ENCODE peak calls at places on chromosome 3, in ten cellular contexts. Q is thyroid gland, U is breast epithelium, W is lower leg skin, M is ovary, G is NB4, H is uterus, V is sigmoid colon, T is heart left ventricle, D is IMR-90. J is an unnamed sample.

GRCh38 chr3:56851966-56852884 is 50.5 kb upstream of the ARHGEF3 start:
- DNase-seq in V (no peak), U (no peak), T (no peak), W (no peak), H (no peak), D (no peak), M (no peak), G (no peak), Q (no peak), J (peak)

GRCh38 chr3:194640829-194641228 is 7.6 kb upstream of the TMEM44 start:
- DNase-seq in M (no peak), W (no peak), H (no peak), T (no peak), D (peak), U (no peak), V (no peak), Q (no peak), G (peak), J (peak)

GRCh38 chr3:6025032-6025431 is 835.9 kb upstream of the GRM7 start:
- DNase-seq in U (no peak), H (no peak), V (no peak), W (no peak), G (no peak), D (no peak), M (no peak), T (no peak), Q (no peak), J (no peak)

GRCh38 chr3:158845748-158846350 is 44.0 kb downstream of the MFSD1 start:
- DNase-seq in H (no peak), M (no peak), D (no peak), T (no peak), G (peak), U (no peak), W (no peak), V (no peak), Q (no peak), J (no peak)

GRCh38 chr3:173096994-173097785 is 43.8 kb downstream of the SPATA16 start:
- DNase-seq in H (no peak), Q (no peak), D (peak), W (no peak), V (no peak), M (no peak), G (no peak), U (no peak), T (no peak), J (no peak)

GRCh38 chr3:150765949-150766720 is 3.2 kb upstream of the SIAH2 start:
- DNase-seq in Q (no peak), D (peak), H (no peak), T (no peak), U (no peak), W (no peak), M (no peak), V (no peak), G (peak), J (no peak)

GRCh38 chr3:78895528-78895927 is 872.3 kb downstream of the ROBO1 start:
- DNase-seq in V (no peak), U (no peak), D (no peak), G (no peak), Q (no peak), W (no peak), T (no peak), M (no peak), H (no peak), J (no peak)

GRCh38 chr3:11272913-11273574 is 847 bp downstream of the ATG7 start:
- DNase-seq in T (no peak), G (peak), H (no peak), W (no peak), D (no peak), Q (no peak), U (no peak), M (no peak), V (no peak), J (no peak)

GRCh38 chr3:59456852-59457485 is 407.1 kb upstream of the CFAP20DC start:
- DNase-seq in G (no peak), H (no peak), D (no peak), W (no peak), Q (no peak), V (no peak), U (no peak), M (no peak), T (no peak), J (no peak)

GRCh38 chr3:23888617-23889228 is 28.1 kb downstream of the NKIRAS1 start:
- DNase-seq in H (no peak), M (no peak), W (no peak), V (no peak), U (no peak), G (peak), Q (no peak), D (peak), T (no peak), J (no peak)

GRCh38 chr3:27358372-27358771 is 10.8 kb downstream of the NEK10 start:
- DNase-seq in Q (no peak), T (no peak), M (no peak), H (no peak), D (no peak), W (no peak), U (no peak), G (no peak), V (no peak), J (no peak)

GRCh38 chr3:186361612-186362408 is at the start of gene DGKG:
- DNase-seq in M (no peak), U (peak), G (peak), V (peak), T (peak), Q (peak), H (peak), D (no peak), W (no peak), J (peak)

GRCh38 chr3:48784426-48785120 is 63.1 kb downstream of the PRKAR2A start:
- DNase-seq in M (no peak), U (no peak), T (no peak), V (no peak), G (no peak), H (no peak), Q (no peak), D (peak), W (no peak), J (no peak)

GRCh38 chr3:25513642-25514266 is 85.7 kb downstream of the RARB start:
- DNase-seq in G (no peak), T (no peak), H (no peak), V (no peak), U (no peak), D (no peak), Q (peak), W (no peak), M (no peak), J (no peak)

GRCh38 chr3:117562000-117562399 is 852.4 kb downstream of the TUSC7 start:
- DNase-seq in W (no peak), U (no peak), T (no peak), G (no peak), Q (no peak), H (no peak), V (no peak), M (no peak), D (no peak), J (no peak)

GRCh38 chr3:73415118-73415517 is 209.6 kb downstream of the PDZRN3 start:
- DNase-seq in Q (no peak), T (no peak), V (no peak), D (no peak), W (no peak), G (no peak), H (no peak), U (no peak), M (no peak), J (no peak)

GRCh38 chr3:188052229-188052965 is 101.6 kb upstream of the LPP start:
- DNase-seq in Q (peak), U (peak), H (peak), T (peak), D (peak), V (peak), G (peak), W (peak), M (peak), J (peak)

DNA sequence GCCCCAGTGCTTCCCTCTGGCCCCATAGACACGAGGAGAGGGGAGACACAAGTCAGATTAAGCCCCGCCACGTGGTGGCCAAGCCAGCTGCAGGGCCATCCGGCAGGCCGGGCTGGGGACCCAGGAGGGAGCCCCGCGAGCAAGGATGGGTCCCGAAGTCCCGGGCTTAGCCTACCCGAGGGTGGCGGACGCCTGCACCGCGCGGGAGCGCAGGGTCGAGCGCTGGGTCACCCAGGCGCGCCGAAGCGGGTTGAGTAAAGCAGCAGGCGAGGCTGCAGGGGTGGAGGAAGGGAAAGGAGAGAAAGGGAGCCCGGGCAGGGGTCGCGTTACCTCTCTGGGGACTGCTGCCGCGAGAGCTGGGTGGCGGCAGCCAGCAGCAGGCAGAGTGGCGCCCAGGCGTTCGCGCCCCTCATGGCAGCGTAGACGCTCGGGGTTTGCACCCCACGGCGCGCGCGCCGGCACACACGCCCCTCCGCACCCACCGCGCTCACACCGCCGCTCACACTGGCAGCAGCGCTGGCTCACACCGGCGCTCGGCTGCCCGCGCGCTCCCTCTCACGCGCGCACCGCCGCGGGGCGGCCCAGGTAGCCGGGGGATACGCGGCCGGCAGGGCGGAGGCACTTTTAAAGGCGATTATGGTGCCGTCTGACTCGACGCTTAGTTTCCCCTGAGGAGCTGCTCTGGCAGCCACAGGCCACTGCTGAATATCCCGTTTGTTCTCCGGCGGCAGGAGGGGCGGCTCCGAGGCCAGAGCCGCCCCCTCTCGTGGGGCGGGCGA is at the start of gene PCOLCE2:
- DNase-seq in V (peak), U (no peak), G (peak), H (peak), W (no peak), Q (peak), D (no peak), T (peak), M (peak), J (peak)
- TF ChIP-seq POLR2A in V (no peak), U (no peak), G (no peak), H (no peak), W (no peak), Q (no peak), D (no peak), T (no peak), M (no peak), J (no peak)

GRCh38 chr3:86948840-86949239 is 42.1 kb downstream of the VGLL3 start:
- DNase-seq in U (no peak), M (no peak), V (no peak), G (no peak), W (no peak), H (no peak), T (no peak), D (peak), Q (no peak), J (no peak)
- H3K4me3 ChIP-seq in U (no peak), M (no peak), V (no peak), G (no peak), W (no peak), H (no peak), T (no peak), D (no peak), Q (no peak), J (no peak)

DNA sequence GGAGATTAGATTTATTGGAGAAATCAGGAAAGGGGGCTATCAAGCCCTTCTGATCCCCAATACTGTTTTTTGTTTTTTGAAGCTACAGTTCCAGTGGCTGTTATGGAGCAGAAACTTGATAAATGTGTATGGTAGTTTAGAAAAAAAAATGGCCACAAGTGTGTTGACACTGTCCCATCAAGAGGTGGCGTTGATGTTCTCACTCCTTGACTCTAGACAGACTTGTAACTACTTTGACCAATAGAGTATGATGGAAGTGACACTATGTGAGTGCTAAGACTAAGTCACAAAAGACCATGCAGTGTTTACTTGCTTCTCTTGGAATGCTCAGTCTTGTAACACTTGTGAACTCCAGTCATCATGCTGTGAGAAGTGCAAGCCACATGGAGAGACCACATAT is 356.7 kb downstream of the PDCD6IP start:
- DNase-seq in D (no peak), T (no peak), Q (no peak), M (no peak), V (no peak), H (no peak), G (no peak), U (no peak), W (no peak), J (no peak)
- TF ChIP-seq CTCF in D (no peak), T (no peak), Q (no peak), M (no peak), V (no peak), H (no peak), G (no peak), U (no peak), W (no peak), J (no peak)

GRCh38 chr3:39106281-39107055 is 959 bp downstream of the GORASP1 start:
- DNase-seq in M (no peak), V (no peak), G (peak), T (no peak), H (no peak), D (peak), Q (peak), U (no peak), W (no peak), J (no peak)

GRCh38 chr3:39105687-39106063 is 1.8 kb downstream of the GORASP1 start:
- DNase-seq in U (no peak), M (no peak), Q (no peak), G (no peak), D (no peak), T (no peak), H (no peak), W (no peak), V (no peak), J (no peak)

GRCh38 chr3:39108309-39108708 is 829 bp downstream of the TTC21A start:
- DNase-seq in T (no peak), V (no peak), G (peak), U (no peak), M (no peak), W (no peak), Q (no peak), D (no peak), H (no peak), J (no peak)

GRCh38 chr3:39107874-39108308 is 411 bp downstream of the TTC21A start:
- DNase-seq in T (no peak), U (no peak), H (no peak), M (no peak), V (no peak), Q (no peak), G (no peak), D (peak), W (no peak), J (no peak)

DNA sequence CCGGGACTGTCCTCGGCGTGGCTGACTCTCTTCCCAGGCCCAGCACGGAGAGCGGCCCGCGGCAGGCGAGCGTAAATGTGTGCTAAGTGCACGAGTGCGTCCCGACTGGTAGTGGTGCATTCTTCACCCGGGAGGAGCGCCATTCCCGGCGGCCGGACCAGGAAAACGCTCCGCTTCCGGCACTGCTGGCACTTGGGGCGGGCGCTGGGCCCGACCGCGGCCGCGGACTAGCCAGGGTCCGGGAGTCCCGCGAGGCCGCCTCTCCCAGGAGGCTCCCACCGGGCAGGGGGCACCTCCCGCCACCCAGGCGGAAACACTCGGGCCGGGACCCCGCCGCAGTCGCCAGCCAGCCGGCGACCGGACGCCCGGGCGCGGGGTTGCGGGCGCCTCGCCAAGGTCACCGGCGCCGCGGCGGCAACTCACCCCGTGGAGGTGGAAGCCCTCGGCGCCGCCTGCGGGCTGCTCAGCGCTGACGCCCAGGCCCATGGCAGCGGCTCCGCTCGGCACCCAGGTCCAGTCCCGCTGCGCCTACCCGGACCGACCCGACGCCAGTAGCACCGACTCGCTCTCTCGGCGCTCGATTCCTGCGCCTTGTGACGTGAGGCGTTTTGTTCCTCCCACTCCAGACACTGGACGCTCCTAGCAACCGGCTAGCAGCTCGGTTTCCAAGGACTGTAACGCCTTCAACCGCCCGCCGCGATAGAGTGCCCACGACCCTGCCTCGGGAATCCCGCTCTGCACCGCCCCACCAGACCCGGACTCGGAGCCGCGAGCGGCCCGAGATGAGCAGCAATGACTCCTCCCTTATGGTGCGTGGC is at the start of the genes GORASP1 and TTC21A:
- DNase-seq in V (peak), W (peak), Q (peak), U (peak), D (peak), G (peak), H (peak), T (peak), M (peak), J (peak)
- TF ChIP-seq POLR2A in V (peak), W (no peak), Q (no peak), U (peak), D (peak), G (peak), H (peak), T (no peak), M (peak), J (peak)

DNA sequence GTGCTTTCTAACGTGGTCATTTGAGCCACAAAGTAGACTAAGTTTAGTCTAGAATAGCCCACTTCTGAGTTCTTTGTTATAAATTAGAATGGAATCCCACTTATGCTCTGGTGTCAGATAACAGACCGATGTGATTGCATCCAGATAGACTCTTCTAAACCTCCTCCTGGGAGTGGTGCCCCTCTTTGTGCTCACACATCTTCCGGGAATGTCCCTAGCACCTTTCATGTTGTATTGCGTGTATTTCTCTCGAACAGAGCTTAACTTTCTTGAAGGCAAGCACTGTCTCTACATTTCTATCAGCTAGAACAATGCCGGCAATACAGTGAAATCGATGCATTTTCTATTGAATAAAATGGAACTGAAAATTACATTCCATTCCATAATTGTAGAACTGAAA is 23.0 kb downstream of the CP start:
- DNase-seq in T (no peak), Q (no peak), M (no peak), G (no peak), V (no peak), W (no peak), D (peak), U (no peak), H (no peak), J (no peak)
- H3K4me3 ChIP-seq in T (no peak), Q (no peak), M (no peak), G (no peak), V (no peak), W (no peak), D (no peak), U (no peak), H (no peak), J (no peak)

GRCh38 chr3:77605865-77606264 is 566.0 kb downstream of the ROBO2 start:
- DNase-seq in M (no peak), G (no peak), T (no peak), Q (no peak), V (no peak), H (no peak), D (no peak), W (no peak), U (no peak), J (no peak)
- TF ChIP-seq CTCF in M (no peak), G (no peak), T (no peak), Q (no peak), V (no peak), H (no peak), D (no peak), W (no peak), U (no peak), J (no peak)

DNA sequence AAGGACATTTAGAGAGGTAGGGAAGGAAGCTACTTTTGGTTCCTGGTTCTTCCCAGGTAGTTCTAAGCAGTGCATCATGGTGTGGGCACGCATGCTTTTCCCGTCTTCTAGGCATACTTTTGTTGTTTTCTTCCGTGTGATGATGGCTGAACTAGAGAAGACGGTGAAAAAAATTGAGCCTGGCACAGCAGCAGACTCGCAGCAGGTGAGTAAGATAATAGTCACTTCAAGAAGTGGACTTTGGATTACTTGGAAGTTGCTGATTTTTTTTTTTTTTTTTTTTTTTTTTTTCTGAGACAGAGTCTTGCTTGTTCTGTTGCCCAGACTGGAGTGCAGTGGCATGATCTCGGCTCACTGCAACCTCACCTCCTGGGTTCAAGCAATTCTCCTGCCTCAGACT is 17.9 kb downstream of the FANCD2OS start:
- DNase-seq in U (no peak), M (no peak), V (no peak), W (no peak), T (no peak), G (no peak), Q (no peak), D (no peak), H (no peak), J (no peak)
- TF ChIP-seq POLR2A in U (no peak), M (no peak), V (no peak), W (no peak), T (no peak), G (no peak), Q (no peak), D (no peak), H (no peak), J (no peak)

J was measured in adrenal gland.